ENCODE peak calls at places on chromosomes 12 and 14, in seven cellular contexts. F, Z, T, Y, K, G and V are unnamed samples.

GRCh38 chr12:117466677-117467362 is 105.4 kb upstream of the NOS1 start:
- DNase-seq in F (no peak), Z (no peak), T (no peak), Y (no peak), K (no peak), G (no peak), V (no peak)

GRCh38 chr12:40013292-40013691 is 92.6 kb downstream of the SLC2A13 start:
- DNase-seq in F (no peak), Z (no peak), T (no peak), Y (no peak), K (no peak), G (no peak), V (no peak)

GRCh38 chr12:53502983-53503728 is 2.1 kb downstream of the TARBP2 start:
- DNase-seq in F (no peak), Z (no peak), T (no peak), Y (no peak), K (no peak), G (no peak), V (no peak)

GRCh38 chr12:30794020-30794419 is 39.3 kb upstream of the CAPRIN2 start:
- DNase-seq in F (no peak), Z (no peak), T (no peak), Y (no peak), K (no peak), G (no peak), V (no peak)

GRCh38 chr14:45038865-45039264 is 45.1 kb upstream of the PRPF39 start:
- DNase-seq in F (no peak), Z (peak), T (no peak), Y (no peak), K (no peak), G (no peak), V (no peak)

GRCh38 chr12:93514853-93515252 is 47.5 kb downstream of the MRPL42 start:
- DNase-seq in F (no peak), Z (no peak), T (peak), Y (no peak), K (no peak), G (no peak), V (no peak)

GRCh38 chr12:123634142-123634561 is 523 bp downstream of the GTF2H3 start:
- DNase-seq in F (no peak), Z (no peak), T (no peak), Y (no peak), K (peak), G (no peak), V (no peak)

GRCh38 chr12:42010715-42011114 is 134.0 kb downstream of the GXYLT1 start:
- DNase-seq in F (no peak), Z (no peak), T (no peak), Y (no peak), K (no peak), G (no peak), V (no peak)

GRCh38 chr14:91891721-91892220 is 24.4 kb upstream of the TC2N start:
- DNase-seq in F (no peak), Z (no peak), T (no peak), Y (no peak), K (no peak), G (no peak), V (no peak)

GRCh38 chr14:103258211-103258610 is 75.8 kb upstream of the EIF5 start:
- DNase-seq in F (no peak), Z (no peak), T (no peak), Y (no peak), K (no peak), G (no peak), V (no peak)

GRCh38 chr14:98494582-98494981 is 777.4 kb downstream of the BCL11B start:
- DNase-seq in F (no peak), Z (peak), T (no peak), Y (no peak), K (no peak), G (no peak), V (no peak)

GRCh38 chr14:51328089-51328941 is 88.3 kb downstream of the TMX1 start:
- DNase-seq in F (no peak), Z (no peak), T (no peak), Y (no peak), K (no peak), G (no peak), V (no peak)

GRCh38 chr12:116143883-116144266 is 133.6 kb downstream of the MED13L start:
- DNase-seq in F (peak), Z (no peak), T (no peak), Y (no peak), K (no peak), G (no peak), V (no peak)

GRCh38 chr14:22849212-22849819 is 12.9 kb downstream of the MMP14 start:
- DNase-seq in F (no peak), Z (no peak), T (no peak), Y (peak), K (no peak), G (peak), V (no peak)

GRCh38 chr12:51871918-51872688 is 15.8 kb upstream of the ANKRD33 start:
- DNase-seq in F (no peak), Z (no peak), T (no peak), Y (no peak), K (peak), G (no peak), V (no peak)

GRCh38 chr14:103628221-103628683 is 759 bp upstream of the KLC1 start:
- DNase-seq in F (peak), Z (peak), T (no peak), Y (peak), K (peak), G (peak), V (peak)

GRCh38 chr12:80720516-80720915 is 3.8 kb downstream of the MYF5 start:
- DNase-seq in F (no peak), Z (no peak), T (no peak), Y (no peak), K (no peak), G (no peak), V (no peak)

GRCh38 chr12:90211017-90211416 is 502.4 kb upstream of the ATP2B1 start:
- DNase-seq in F (no peak), Z (no peak), T (peak), Y (no peak), K (no peak), G (no peak), V (no peak)

DNA sequence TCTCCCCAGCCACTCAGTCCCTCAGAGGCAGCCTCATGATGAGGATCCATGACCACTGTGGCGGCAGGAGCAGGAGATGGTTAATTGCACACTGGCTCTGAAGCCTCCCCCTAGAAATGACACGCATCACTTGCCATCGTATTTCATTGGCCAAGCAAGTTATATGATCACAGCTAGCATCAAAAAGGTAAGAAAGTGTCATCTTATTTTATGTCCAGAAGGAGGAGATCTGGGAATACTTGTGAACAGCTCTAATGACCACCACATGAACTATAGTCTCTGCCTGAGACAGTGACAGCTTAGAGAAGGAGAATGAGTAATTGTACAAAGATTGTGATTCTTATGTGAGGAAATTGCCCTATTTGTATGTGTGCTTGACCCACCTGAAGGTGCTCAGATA is 363.4 kb downstream of the NUAK1 start:
- DNase-seq in F (no peak), Z (no peak), T (no peak), Y (no peak), K (no peak), G (no peak), V (no peak)
- TF ChIP-seq CTCF in F (peak), Z (no peak), T (peak), Y (no peak), K (no peak), G (no peak), V (no peak)

GRCh38 chr12:49025463-49025862 is 6.9 kb upstream of the PRKAG1 start:
- DNase-seq in F (no peak), Z (no peak), T (no peak), Y (no peak), K (no peak), G (no peak), V (no peak)

GRCh38 chr12:49023812-49024211 is 5.2 kb upstream of the PRKAG1 start:
- DNase-seq in F (no peak), Z (no peak), T (no peak), Y (no peak), K (no peak), G (no peak), V (no peak)

GRCh38 chr12:49022558-49023178 is 4.1 kb upstream of the PRKAG1 start:
- DNase-seq in F (no peak), Z (no peak), T (no peak), Y (no peak), K (no peak), G (peak), V (no peak)

GRCh38 chr12:49026101-49026500 is 7.5 kb upstream of the PRKAG1 start:
- DNase-seq in F (no peak), Z (no peak), T (no peak), Y (no peak), K (no peak), G (peak), V (no peak)

DNA sequence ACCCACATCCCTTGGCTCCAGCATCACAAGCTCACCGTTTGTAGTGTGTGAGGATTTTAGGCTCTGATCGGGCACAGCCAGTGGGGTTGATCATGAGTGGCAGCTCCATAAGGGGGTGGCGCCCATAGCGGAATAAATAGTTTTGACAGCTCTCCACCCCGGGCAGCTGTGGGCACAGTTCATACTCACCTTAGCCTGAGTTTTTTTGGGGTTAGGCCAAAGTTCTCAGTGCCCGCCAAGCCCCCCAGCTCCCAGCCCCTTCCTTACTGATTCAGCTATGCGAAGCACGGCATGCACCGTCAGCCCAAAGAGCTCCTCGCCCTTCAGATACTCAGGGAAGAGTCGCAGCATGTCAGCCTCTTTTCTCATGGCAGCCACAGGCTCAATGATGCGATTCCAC is 6.0 kb upstream of the PRKAG1 start:
- DNase-seq in F (no peak), Z (no peak), T (no peak), Y (no peak), K (no peak), G (peak), V (no peak)
- TF ChIP-seq CTCF in F (no peak), Z (no peak), T (no peak), Y (no peak), K (no peak), G (no peak), V (no peak)

GRCh38 chr12:127286281-127286680 is 980.7 kb upstream of the TMEM132C start:
- DNase-seq in F (no peak), Z (no peak), T (no peak), Y (no peak), K (no peak), G (no peak), V (no peak)

GRCh38 chr12:127293507-127294310 is 973.3 kb upstream of the TMEM132C start:
- DNase-seq in F (peak), Z (peak), T (no peak), Y (peak), K (peak), G (peak), V (peak)

GRCh38 chr12:127292736-127293135 is 974.2 kb upstream of the TMEM132C start:
- DNase-seq in F (no peak), Z (no peak), T (no peak), Y (no peak), K (no peak), G (no peak), V (no peak)

GRCh38 chr12:127287256-127287655 is 979.7 kb upstream of the TMEM132C start:
- DNase-seq in F (no peak), Z (no peak), T (no peak), Y (no peak), K (no peak), G (no peak), V (no peak)

DNA sequence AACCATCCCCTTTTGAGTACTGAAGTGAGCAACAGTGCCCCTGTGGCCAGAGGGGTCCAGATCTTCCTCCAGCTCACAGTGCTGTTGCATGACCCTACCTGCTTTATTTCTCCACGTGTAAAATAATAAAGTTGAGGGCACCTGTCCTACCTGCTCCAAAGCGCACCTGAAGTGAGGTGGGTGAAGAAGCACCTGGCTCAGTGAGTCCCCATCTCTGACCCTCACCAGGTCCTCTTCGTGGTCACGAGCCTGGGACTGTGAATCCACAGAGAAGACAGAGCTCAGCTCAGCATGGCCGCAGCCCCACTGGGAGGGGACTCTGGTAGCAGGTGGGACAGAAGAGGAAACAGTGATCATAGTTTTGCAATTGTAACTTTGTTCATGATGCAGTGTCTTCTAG is 976.7 kb upstream of the TMEM132C start:
- DNase-seq in F (no peak), Z (no peak), T (no peak), Y (no peak), K (no peak), G (no peak), V (no peak)
- TF ChIP-seq CTCF in F (no peak), Z (no peak), T (no peak), Y (no peak), K (no peak), G (no peak), V (no peak)

DNA sequence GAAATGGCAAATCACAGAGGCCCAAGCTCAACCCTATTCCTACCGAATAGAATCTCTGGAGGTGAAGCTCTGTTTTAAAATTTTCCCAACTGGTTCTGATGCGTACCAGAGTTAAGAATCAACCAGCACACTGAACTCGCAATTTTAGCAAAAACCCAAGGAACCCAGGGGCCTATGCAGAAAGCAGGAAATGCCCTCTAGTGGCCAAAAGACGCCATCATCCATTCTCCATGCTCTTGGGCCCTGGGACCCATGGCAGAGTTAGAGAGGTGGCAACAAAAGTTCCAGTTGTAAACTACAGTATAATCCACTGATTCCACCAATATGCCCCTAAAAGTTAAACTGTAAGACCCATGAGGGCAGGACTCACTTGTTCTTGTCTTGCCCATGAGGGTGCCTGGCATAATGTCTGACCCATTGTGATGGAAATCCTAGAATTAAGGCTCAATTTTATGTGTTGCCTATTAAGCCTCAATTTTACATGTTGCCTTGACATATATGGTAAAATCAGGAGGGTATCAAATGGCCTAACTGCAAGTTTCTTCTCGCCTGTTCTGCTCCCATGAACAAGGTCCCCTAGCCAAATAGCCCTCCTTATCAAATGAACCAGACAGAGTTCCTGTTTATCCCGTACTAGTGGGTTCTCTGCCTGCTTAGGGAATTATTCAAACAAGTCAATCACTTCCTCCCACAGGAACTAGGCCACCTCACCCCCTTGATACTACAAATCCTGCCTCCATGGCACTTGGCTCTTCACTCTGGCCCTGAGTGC is 137.5 kb upstream of the CPM start:
- DNase-seq in F (peak), Z (peak), T (no peak), Y (peak), K (peak), G (peak), V (peak)
- TF ChIP-seq CTCF in F (peak), Z (peak), T (peak), Y (peak), K (peak), G (peak), V (peak)

DNA sequence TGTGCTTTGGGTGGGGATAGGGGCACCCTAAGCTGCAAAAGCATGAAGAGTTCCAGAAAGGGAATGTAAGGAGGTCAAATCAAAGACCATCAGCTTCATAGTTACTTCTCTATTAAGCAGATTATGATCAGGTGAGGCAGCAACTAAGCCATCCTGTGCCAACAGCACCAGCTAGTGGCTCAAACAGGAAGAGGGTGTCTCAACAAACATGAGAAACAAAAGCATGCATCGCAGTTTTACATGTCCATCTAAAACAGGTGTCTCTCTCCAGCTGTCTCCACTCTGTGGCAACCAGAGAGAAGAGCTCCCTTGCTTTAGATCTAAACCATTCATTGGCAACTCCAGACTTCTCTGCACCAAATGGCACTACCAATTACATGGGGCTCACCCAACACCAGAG is 52.9 kb downstream of the ACTN1 start:
- DNase-seq in F (no peak), Z (peak), T (no peak), Y (no peak), K (no peak), G (no peak), V (no peak)
- TF ChIP-seq CTCF in F (peak), Z (peak), T (peak), Y (no peak), K (no peak), G (no peak), V (no peak)

GRCh38 chr12:128109636-128110035 is 157.3 kb upstream of the TMEM132C start:
- DNase-seq in F (no peak), Z (no peak), T (no peak), Y (no peak), K (no peak), G (no peak), V (no peak)
- TF ChIP-seq CTCF in F (no peak), Z (no peak), T (no peak), Y (no peak), K (no peak), G (no peak), V (no peak)

DNA sequence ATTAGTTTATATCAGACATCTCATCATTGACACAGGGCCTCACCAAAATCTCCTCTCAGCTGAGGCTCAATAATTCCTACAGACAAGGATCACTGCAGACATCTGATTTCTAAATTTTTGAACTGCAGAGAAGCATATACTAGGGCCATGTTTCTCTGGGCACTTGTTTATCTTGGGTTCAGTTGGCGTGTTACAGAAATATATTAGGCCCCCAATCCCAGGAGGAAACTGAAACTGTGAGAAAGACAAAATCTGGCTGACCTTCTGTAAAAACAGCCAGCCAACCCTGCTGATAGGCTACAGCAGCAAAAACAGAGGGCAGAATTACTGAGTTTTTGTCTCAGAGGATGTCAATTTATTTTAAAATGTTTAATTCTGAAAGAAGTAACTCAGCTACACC is 634.6 kb downstream of the ETNK1 start:
- DNase-seq in F (no peak), Z (no peak), T (no peak), Y (no peak), K (no peak), G (no peak), V (no peak)
- TF ChIP-seq CTCF in F (no peak), Z (no peak), T (no peak), Y (no peak), K (no peak), G (no peak), V (no peak)

DNA sequence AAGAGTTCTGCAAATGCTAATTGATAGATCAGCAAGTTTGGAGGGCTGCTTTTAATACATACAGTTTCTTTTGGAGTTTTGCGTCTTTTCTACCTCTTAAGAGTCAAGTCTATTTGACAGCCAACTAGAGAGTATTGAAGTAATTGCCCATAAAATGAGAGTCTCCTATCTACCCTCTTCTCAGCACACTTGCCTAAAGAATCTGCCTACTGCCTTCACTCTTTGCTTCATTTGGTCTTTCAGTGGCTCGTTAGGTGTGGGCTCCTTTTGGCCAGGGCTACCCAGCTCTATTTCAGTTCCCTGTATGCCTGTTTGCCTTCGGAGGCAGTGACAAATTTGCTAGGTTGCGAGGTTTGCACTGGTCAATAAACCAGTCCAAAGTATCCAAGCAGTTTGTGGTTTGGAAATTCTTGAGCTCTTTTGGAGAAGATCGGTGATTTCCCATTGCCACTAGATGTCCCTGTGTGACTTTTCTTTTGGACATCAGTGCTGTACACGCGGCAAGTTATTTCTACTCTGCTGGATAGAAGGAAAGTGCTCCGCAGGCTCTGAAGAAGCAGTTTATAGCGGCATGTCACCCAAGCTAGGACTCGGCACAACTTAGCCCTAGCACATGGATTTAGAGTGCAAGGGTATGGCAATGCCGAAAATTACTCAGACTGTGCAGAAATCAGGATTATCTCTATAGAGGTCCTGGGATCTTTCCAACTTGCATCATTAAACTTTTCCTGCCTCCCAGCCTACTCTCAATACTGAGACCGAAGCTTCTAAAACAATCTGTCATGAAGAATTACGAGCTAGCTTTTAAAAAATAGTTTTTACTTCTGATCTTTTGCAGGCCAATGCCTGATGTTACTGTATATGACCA is 38.6 kb downstream of the MGST1 start:
- DNase-seq in F (peak), Z (peak), T (peak), Y (peak), K (peak), G (peak), V (peak)
- TF ChIP-seq CTCF in F (peak), Z (peak), T (peak), Y (peak), K (peak), G (peak), V (peak)